ENCODE peak calls at places on chromosomes 16 and 17, in six cellular contexts. M, X, T, W, V and E are unnamed samples.

GRCh38 chr17:2709173-2709661 is 2.3 kb downstream of the CLUH start:
- DNase-seq in W (no peak), V (no peak), T (peak), X (peak), M (peak), E (no peak)

GRCh38 chr16:12502671-12503070 is 301.0 kb downstream of the CPPED1 start:
- DNase-seq in W (no peak), T (no peak), V (no peak), X (no peak), M (no peak), E (no peak)

GRCh38 chr17:36920032-36921000 is 17.0 kb upstream of the LHX1 start:
- DNase-seq in T (no peak), X (peak), M (no peak), W (no peak), V (no peak), E (no peak)

GRCh38 chr17:68738044-68738443 is 136.9 kb upstream of the FAM20A start:
- DNase-seq in M (no peak), T (no peak), X (no peak), V (no peak), W (peak), E (no peak)

GRCh38 chr16:17211797-17212196 is 259.0 kb downstream of the XYLT1 start:
- DNase-seq in W (no peak), X (no peak), M (peak), T (no peak), V (peak), E (peak)

GRCh38 chr17:51120357-51120738 is 320 bp downstream of the SPAG9 start:
- DNase-seq in M (peak), T (no peak), W (no peak), X (no peak), V (no peak), E (peak)

GRCh38 chr17:34633351-34633750 is 54.0 kb downstream of the TMEM132E start:
- DNase-seq in T (no peak), X (no peak), W (no peak), M (no peak), V (no peak), E (no peak)

GRCh38 chr16:54178491-54178976 is 108.1 kb downstream of the IRX3 start:
- DNase-seq in X (no peak), T (no peak), M (no peak), W (no peak), V (no peak), E (no peak)

GRCh38 chr17:31269597-31269996 is 27.4 kb downstream of the OMG start:
- DNase-seq in V (no peak), X (peak), M (no peak), W (peak), T (no peak), E (no peak)

GRCh38 chr16:88067530-88068411 is 116.5 kb downstream of the BANP start:
- DNase-seq in V (peak), X (no peak), T (peak), W (no peak), M (no peak), E (no peak)

GRCh38 chr16:88069397-88070168 is 118.3 kb downstream of the BANP start:
- DNase-seq in V (peak), W (no peak), M (peak), X (no peak), T (peak), E (no peak)

GRCh38 chr16:88066680-88067529 is 115.7 kb downstream of the BANP start:
- DNase-seq in W (no peak), M (no peak), X (no peak), V (peak), T (peak), E (no peak)

GRCh38 chr16:88070341-88070740 is 119.1 kb downstream of the BANP start:
- DNase-seq in V (peak), X (no peak), W (no peak), M (no peak), T (peak), E (no peak)

GRCh38 chr16:88068476-88069396 is 117.5 kb downstream of the BANP start:
- DNase-seq in M (no peak), V (peak), X (no peak), T (peak), W (no peak), E (no peak)
- TF ChIP-seq CTCF in M (peak), V (no peak), X (no peak), T (no peak), W (no peak), E (no peak)

GRCh38 chr17:59534583-59534982 is 30.8 kb upstream of the DHX40 start:
- DNase-seq in W (no peak), T (no peak), X (peak), V (no peak), M (peak), E (no peak)
- TF ChIP-seq CTCF in W (peak), T (no peak), X (no peak), V (no peak), M (peak), E (no peak)

GRCh38 chr17:56756536-56756935 is 77.2 kb downstream of the C17orf67 start:
- DNase-seq in X (peak), V (no peak), M (no peak), W (peak), T (no peak), E (no peak)

GRCh38 chr17:56755310-56755709 is 78.4 kb downstream of the C17orf67 start:
- DNase-seq in V (no peak), W (no peak), M (no peak), X (no peak), T (no peak), E (no peak)

GRCh38 chr17:56752263-56752662 is 81.5 kb downstream of the C17orf67 start:
- DNase-seq in T (no peak), X (peak), W (no peak), M (no peak), V (no peak), E (peak)

GRCh38 chr17:56754523-56755208 is 79.1 kb downstream of the C17orf67 start:
- DNase-seq in M (no peak), T (no peak), X (peak), V (no peak), W (peak), E (no peak)

GRCh38 chr17:56751145-56751743 is 82.5 kb downstream of the C17orf67 start:
- DNase-seq in V (no peak), X (no peak), T (no peak), M (no peak), W (no peak), E (peak)
- TF ChIP-seq CTCF in V (no peak), X (no peak), T (no peak), M (no peak), W (no peak), E (no peak)

GRCh38 chr16:69083306-69083941 is 22.0 kb upstream of the HAS3 start:
- DNase-seq in M (no peak), T (no peak), X (no peak), W (no peak), V (no peak), E (no peak)
- TF ChIP-seq CTCF in M (peak), T (no peak), X (no peak), W (no peak), V (no peak), E (no peak)

GRCh38 chr16:56641166-56641565 is 2.7 kb downstream of the MT1A start:
- DNase-seq in M (no peak), X (no peak), T (no peak), V (no peak), W (no peak), E (no peak)

GRCh38 chr16:56643833-56644232 is 5.4 kb downstream of the MT1A start:
- DNase-seq in V (no peak), W (no peak), M (no peak), T (no peak), X (no peak), E (no peak)

GRCh38 chr16:56645311-56645710 is 6.4 kb upstream of the MT1B start:
- DNase-seq in M (no peak), X (no peak), W (no peak), T (no peak), V (no peak), E (no peak)

GRCh38 chr16:56645838-56646237 is 5.8 kb upstream of the MT1B start:
- DNase-seq in T (no peak), M (no peak), X (no peak), W (no peak), V (no peak), E (no peak)

GRCh38 chr16:56643080-56643778 is 4.8 kb downstream of the MT1A start:
- DNase-seq in W (peak), T (peak), X (peak), V (peak), M (no peak), E (peak)
- TF ChIP-seq CTCF in W (peak), T (no peak), X (peak), V (no peak), M (no peak), E (peak)

DNA sequence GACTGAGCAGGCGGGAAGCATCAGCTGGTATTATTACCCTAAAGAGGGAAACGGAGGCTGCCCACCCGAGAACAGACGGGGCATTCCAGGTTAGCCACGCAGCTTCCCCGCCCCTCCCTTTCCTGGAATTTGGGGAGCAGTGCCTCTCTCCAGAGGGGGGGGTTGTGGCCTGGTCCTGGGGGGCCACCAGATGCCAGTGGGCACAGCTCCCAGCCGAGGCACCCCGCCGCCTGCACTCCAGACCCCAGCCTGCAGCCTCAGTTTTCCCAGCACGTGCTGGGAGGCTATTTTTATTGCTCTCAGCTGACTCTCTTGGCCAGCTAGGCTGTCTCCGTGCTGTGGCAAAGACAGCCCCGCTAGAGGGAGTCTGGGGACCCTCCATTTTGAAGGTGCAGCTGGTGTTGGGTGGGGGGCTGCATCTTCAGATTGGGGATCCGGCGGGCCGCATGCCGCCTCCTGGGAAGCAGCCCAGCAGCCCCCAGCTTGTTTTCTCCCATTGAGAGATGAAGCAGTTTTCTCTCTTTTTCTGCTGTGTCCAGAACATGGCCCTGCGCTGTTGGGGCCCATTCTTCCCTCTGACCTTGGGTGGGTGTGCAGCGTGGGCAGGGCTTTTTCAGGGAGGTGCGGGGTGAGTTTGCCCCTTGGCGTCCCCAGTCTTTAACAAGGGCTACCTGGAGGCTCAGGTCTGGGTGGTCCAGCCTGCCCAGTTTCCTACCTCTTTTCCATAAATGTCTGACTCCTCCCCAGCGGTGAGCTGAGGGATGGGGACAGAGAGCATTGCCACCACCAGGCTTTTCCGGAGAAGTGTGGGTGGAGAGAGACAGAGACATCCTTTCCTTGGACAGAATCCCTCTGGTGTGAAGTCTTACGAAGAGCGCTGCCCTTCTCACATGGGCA is 62.5 kb upstream of the GSE1 start:
- DNase-seq in M (no peak), W (no peak), T (peak), V (no peak), X (no peak), E (no peak)
- TF ChIP-seq CTCF in M (peak), W (peak), T (no peak), V (no peak), X (no peak), E (no peak)